ENCODE peak calls at places on chromosomes 6 and 20, in five cellular contexts. C, G, I, Y and W are unnamed samples.

GRCh38 chr6:146433881-146434741 is 109.5 kb upstream of the RAB32 start:
- DNase-seq in Y (no peak), C (peak), G (no peak), I (no peak), W (no peak)

GRCh38 chr20:44450279-44450937 is 25.3 kb upstream of the TTPAL start:
- DNase-seq in G (no peak), Y (no peak), C (no peak), I (no peak), W (no peak)

GRCh38 chr20:56422131-56422823 is 10.2 kb downstream of the CASS4 start:
- DNase-seq in I (no peak), Y (no peak), C (no peak), G (no peak), W (no peak)

GRCh38 chr6:83055366-83055964 is 10.2 kb downstream of the UBE3D start:
- DNase-seq in Y (no peak), C (peak), I (peak), G (no peak), W (no peak)

GRCh38 chr20:34824026-34824860 is 1.2 kb downstream of the NCOA6 start:
- DNase-seq in Y (peak), G (peak), I (peak), C (peak), W (peak)

GRCh38 chr6:4632411-4632810 is 143.8 kb upstream of the CDYL start:
- DNase-seq in I (no peak), G (no peak), Y (no peak), C (no peak), W (no peak)

GRCh38 chr6:48835421-48835958 is 627.6 kb downstream of the MMUT start:
- DNase-seq in I (no peak), C (no peak), G (no peak), Y (no peak), W (no peak)

GRCh38 chr20:32004963-32005362 is 5.3 kb upstream of the CCM2L start:
- DNase-seq in Y (no peak), I (no peak), C (no peak), G (no peak), W (no peak)

GRCh38 chr6:97361286-97361685 is 78.3 kb upstream of the MMS22L start:
- DNase-seq in Y (no peak), I (no peak), G (no peak), C (no peak), W (no peak)

GRCh38 chr20:47304287-47304686 is 52.2 kb downstream of the ZMYND8 start:
- DNase-seq in G (peak), Y (no peak), I (peak), C (no peak), W (no peak)

GRCh38 chr6:137044366-137045220 is at the start of gene IL20RA:
- DNase-seq in G (peak), Y (no peak), C (peak), I (peak), W (peak)

GRCh38 chr6:148943451-148943850 is 196.6 kb downstream of the UST start:
- DNase-seq in G (no peak), Y (no peak), I (no peak), C (no peak), W (no peak)

GRCh38 chr6:30725713-30726505 is 5.8 kb downstream of the TUBB start:
- DNase-seq in Y (no peak), G (no peak), C (no peak), I (no peak), W (no peak)

GRCh38 chr6:44223471-44224153 is at the start of gene SLC29A1:
- DNase-seq in Y (peak), I (peak), C (peak), G (peak), W (peak)
- TF ChIP-seq POLR2A in Y (peak), I (peak), C (peak), G (no peak), W (peak)

GRCh38 chr6:134449004-134449403 is 131.1 kb upstream of the SGK1 start:
- DNase-seq in G (no peak), Y (no peak), C (no peak), I (no peak), W (no peak)
- H3K27ac ChIP-seq in G (no peak), Y (no peak), C (peak), I (no peak), W (no peak)

GRCh38 chr6:160034346-160034930 is 65.6 kb downstream of the IGF2R start:
- DNase-seq in C (no peak), Y (no peak), I (no peak), G (no peak), W (no peak)
- TF ChIP-seq POLR2A in C (no peak), Y (no peak), I (no peak), G (no peak), W (no peak)

DNA sequence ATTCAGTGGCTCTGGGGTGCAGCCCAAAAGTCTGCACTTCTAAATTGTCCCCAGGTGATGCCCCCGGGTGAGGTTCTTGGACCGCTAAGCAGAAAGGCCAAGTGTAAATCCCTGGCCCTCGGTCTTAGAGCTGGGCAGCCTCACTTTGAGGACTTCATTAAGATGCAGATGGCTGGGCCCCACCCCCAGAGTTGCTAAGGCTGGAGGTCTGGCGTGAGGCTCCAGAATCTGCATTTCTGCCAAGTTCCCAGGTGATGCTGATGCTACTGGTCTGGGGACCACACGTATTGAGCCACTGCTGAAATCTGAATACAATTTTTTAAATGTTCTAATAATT is 735 bp upstream of the SLC23A2 start:
- DNase-seq in G (no peak), I (no peak), Y (no peak), C (peak), W (no peak)
- H3K27ac ChIP-seq in G (peak), I (no peak), Y (peak), C (no peak), W (no peak)

DNA sequence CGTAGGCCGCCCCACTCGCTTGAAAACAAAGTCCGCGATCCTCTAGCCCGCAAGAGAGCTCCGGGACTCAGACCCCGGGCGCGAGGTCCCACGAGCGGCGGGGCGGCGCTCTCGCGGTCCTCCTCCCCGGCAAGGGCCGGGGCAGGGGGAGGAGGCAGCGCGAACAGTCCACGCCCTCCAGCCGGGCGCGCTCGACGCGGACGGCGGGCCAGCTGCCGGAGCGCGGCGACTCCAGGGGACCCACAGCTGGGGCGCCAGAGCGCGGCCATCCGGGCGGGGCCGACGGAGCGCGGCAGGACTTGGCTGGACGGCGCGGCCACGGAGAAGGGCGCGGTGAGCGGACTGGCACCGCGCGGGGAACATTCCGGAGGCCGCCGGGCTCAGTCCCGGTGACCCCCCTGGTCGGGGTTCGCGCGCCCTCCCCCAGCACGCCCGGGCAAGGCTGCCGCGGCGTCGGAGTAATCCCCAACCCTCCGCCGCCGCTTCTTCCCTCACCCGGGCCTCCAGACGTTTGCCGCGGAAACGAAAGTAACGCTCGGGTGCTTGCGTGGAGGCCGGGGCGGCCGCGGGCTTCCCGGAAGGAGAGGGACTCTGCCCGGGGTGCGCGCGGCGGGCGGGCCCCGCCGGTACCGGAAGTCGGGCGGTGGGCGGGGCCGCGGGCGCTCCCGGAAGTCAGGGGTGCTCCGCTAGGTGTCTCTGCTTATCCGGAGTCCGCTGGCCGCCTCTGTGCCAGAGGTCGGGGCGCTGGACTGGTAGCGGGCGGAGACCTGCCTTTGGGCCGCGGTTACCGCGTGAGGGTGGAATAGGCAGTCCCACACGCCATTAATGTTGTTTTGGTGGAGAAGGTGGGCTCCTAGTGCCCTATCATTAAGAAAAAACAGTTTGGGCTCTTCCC is at the start of gene RIPK1:
- DNase-seq in Y (peak), I (peak), G (peak), C (peak), W (peak)
- TF ChIP-seq POLR2A in Y (peak), I (peak), G (peak), C (peak), W (peak)

DNA sequence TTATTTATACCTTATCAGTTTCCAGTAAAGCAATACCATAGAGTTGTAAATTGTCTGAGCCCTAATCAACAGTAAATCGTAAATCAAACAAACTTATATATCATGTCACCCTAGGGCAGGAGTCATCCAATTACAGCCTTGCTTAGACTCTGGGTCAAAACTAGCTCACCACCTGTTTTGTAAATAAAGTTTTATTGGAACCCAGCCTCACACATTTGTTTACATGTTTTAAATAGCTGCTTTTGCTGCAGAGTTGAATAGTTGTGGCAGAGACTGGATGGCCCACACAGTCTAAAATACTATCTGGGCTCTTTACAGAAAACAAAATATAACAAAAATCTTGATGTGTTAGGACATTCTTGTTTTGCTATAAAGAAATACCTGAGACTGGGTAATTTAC is 94.4 kb downstream of the MKKS start:
- DNase-seq in G (no peak), I (no peak), Y (no peak), C (no peak), W (no peak)
- H3K27ac ChIP-seq in G (no peak), I (no peak), Y (no peak), C (no peak), W (no peak)

DNA sequence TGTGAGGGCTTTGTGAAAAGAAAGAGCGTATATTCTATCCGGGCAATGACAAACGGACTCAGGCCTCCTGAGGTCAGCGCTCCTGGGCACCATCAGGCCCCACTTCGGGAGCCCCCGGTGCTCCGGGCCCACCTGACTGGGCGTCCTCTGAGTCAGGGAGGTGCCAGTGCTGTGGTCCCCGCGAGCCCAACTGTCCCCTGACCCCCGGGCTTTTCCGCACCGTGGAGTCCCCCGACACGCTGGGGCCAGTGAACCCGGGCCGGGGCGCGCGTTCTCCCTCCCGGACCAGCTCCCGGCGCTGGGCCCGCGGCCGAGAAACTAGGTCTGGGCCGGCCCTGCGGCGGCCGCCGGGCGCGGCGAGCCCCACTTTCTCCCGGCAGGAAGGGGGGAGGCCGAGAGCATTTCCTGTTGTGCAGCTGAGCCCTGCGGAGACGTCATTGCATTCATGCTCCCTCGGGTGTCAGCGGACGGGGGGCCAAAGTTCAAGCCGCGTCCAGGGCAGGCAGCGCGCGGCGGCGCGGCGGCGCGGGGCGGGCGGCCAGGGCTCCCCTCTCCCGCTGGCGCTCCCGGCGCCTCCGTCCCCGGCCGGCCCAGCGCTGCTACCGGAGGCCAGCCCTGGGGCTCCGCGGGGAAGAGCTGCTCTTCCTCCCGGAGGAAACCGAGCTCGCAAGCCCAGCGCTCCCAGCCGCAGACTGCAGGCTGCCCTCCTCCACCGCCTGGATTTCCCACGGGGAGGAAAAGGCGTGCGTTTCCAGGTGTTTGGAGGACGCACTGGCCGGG is 18.3 kb downstream of the HIVEP2 start:
- DNase-seq in G (peak), C (peak), I (peak), Y (peak), W (peak)
- TF ChIP-seq POLR2A in G (no peak), C (peak), I (peak), Y (peak), W (peak)

GRCh38 chr6:17278289-17279061 is 2.7 kb upstream of the RBM24 start:
- DNase-seq in Y (no peak), I (no peak), G (no peak), C (no peak), W (no peak)
- H3K27ac ChIP-seq in Y (peak), I (no peak), G (peak), C (no peak), W (no peak)